ENCODE peak calls at places on chromosomes 11 and 22, in six cellular contexts. Q, S, N, K, G and C are unnamed samples.

GRCh38 chr22:49509016-49509415 is 318.7 kb downstream of the BRD1 start:
- DNase-seq in Q (no peak), S (no peak), N (no peak), K (no peak), G (no peak), C (no peak)

GRCh38 chr11:73468590-73469161 is 92.5 kb downstream of the RELT start:
- DNase-seq in Q (no peak), S (no peak), N (no peak), K (no peak), G (no peak), C (no peak)

GRCh38 chr11:124758355-124759267 is 3.5 kb downstream of the ESAM start:
- DNase-seq in Q (peak; percentile 41), S (peak; percentile 78), N (no peak), K (peak; percentile 90), G (peak; percentile 61), C (peak; percentile 84)

GRCh38 chr11:2770556-2771301 is 70.9 kb upstream of the KCNQ1OT1 start:
- DNase-seq in Q (no peak), S (no peak), N (no peak), K (peak; percentile 39), G (no peak), C (no peak)

GRCh38 chr11:74354036-74354435 is 42.6 kb upstream of the P4HA3 start:
- DNase-seq in Q (no peak), S (no peak), N (no peak), K (no peak), G (no peak), C (no peak)

GRCh38 chr11:7511405-7511804 is 2.4 kb upstream of the PPFIBP2 start:
- DNase-seq in Q (no peak), S (peak; percentile 75), N (no peak), K (no peak), G (no peak), C (no peak)

GRCh38 chr22:25334091-25334490 is 114.7 kb downstream of the CRYBB2 start:
- DNase-seq in Q (no peak), S (peak; percentile 62), N (peak; percentile 0), K (peak; percentile 73), G (peak; percentile 4), C (peak; percentile 55)

GRCh38 chr22:26848244-26848920 is 191.0 kb downstream of the MIAT start:
- DNase-seq in Q (no peak), S (peak; percentile 60), N (no peak), K (no peak), G (no peak), C (no peak)

GRCh38 chr11:33539659-33540249 is 160.9 kb downstream of the C11orf91 start:
- DNase-seq in Q (no peak), S (no peak), N (no peak), K (no peak), G (no peak), C (no peak)

GRCh38 chr11:130106381-130106780 is 36.7 kb downstream of the APLP2 start:
- DNase-seq in Q (no peak), S (no peak), N (no peak), K (no peak), G (no peak), C (no peak)

GRCh38 chr22:49691256-49691655 is 136.4 kb downstream of the BRD1 start:
- DNase-seq in Q (no peak), S (no peak), N (no peak), K (no peak), G (no peak), C (no peak)

GRCh38 chr22:46828323-46829139 is 66.1 kb downstream of the TBC1D22A start:
- DNase-seq in Q (no peak), S (no peak), N (no peak), K (no peak), G (no peak), C (no peak)

GRCh38 chr11:4580124-4580523 is 1.4 kb upstream of the OR52I2 start:
- DNase-seq in Q (no peak), S (no peak), N (no peak), K (no peak), G (no peak), C (no peak)

GRCh38 chr11:85815186-85815911 is 4.4 kb upstream of the SYTL2 start:
- DNase-seq in Q (no peak), S (no peak), N (no peak), K (no peak), G (peak; percentile 90), C (no peak)

GRCh38 chr11:47264119-47264915 is 5.6 kb upstream of the MADD start:
- DNase-seq in Q (no peak), S (no peak), N (no peak), K (no peak), G (no peak), C (no peak)

GRCh38 chr11:63906585-63906984 is 10.4 kb downstream of the RCOR2 start:
- DNase-seq in Q (no peak), S (no peak), N (no peak), K (peak; percentile 68), G (no peak), C (peak; percentile 25)

GRCh38 chr11:75246006-75246672 is 5.6 kb downstream of the TPBGL start:
- DNase-seq in Q (no peak), S (no peak), N (no peak), K (no peak), G (no peak), C (peak; percentile 2)

GRCh38 chr11:6635082-6635932 is 16.1 kb upstream of the TPP1 start:
- DNase-seq in Q (no peak), S (peak; percentile 81), N (no peak), K (no peak), G (peak; percentile 82), C (no peak)

GRCh38 chr11:84255483-84255882 is 969.3 kb upstream of the CCDC90B start:
- DNase-seq in Q (no peak), S (no peak), N (no peak), K (no peak), G (no peak), C (no peak)

GRCh38 chr11:75339685-75340409 is 11.6 kb downstream of the ARRB1 start:
- DNase-seq in Q (no peak), S (no peak), N (peak; percentile 43), K (peak; percentile 51), G (no peak), C (peak; percentile 94)

GRCh38 chr11:60887531-60887930 is 18.9 kb downstream of the PRPF19 start:
- DNase-seq in Q (no peak), S (no peak), N (no peak), K (peak; percentile 68), G (peak; percentile 58), C (peak; percentile 51)

GRCh38 chr11:121575250-121575962 is 122.6 kb upstream of the SORL1-AS1 start:
- DNase-seq in Q (no peak), S (peak; percentile 75), N (peak; percentile 74), K (no peak), G (peak; percentile 89), C (no peak)

GRCh38 chr11:126403039-126403438 is 47.6 kb downstream of the ST3GAL4 start:
- DNase-seq in Q (no peak), S (no peak), N (no peak), K (no peak), G (no peak), C (no peak)
- H3K4me3 ChIP-seq in Q (no peak overlapping the region), S (no peak overlapping the region), N (no peak overlapping the region), K (no peak overlapping the region), G (no peak overlapping the region), C (no peak overlapping the region)

GRCh38 chr22:33464698-33465097 is 406.5 kb upstream of the SYN3 start:
- DNase-seq in Q (no peak), S (no peak), N (no peak), K (no peak), G (no peak), C (no peak)

GRCh38 chr22:33467067-33467466 is 408.9 kb upstream of the SYN3 start:
- DNase-seq in Q (no peak), S (no peak), N (no peak), K (no peak), G (no peak), C (no peak)

GRCh38 chr22:33465554-33465953 is 407.4 kb upstream of the SYN3 start:
- DNase-seq in Q (no peak), S (no peak), N (no peak), K (no peak), G (no peak), C (no peak)

GRCh38 chr22:33470456-33470855 is 412.3 kb upstream of the SYN3 start:
- DNase-seq in Q (no peak), S (no peak), N (peak; percentile 52), K (no peak), G (no peak), C (no peak)

DNA sequence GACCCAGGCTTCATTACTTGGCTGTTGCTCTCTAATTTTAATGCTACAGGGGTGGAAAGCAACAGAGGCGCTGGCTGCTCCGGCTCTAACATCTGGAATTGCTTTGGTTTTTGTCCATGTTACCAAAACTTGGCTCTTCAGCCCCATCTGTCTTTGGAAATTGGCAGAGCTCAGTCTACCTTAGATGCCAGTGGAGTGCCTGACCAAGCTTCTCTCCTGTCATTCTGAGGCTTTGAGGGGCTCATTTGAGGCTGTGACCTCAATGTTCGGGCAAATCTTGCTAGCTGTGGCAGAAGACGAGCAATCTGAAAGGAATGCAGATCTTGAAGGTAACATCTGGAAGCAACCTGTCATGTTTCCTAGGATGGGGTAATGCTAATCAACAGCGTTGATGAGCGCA is 409.5 kb upstream of the SYN3 start:
- DNase-seq in Q (no peak), S (no peak), N (no peak), K (no peak), G (no peak), C (no peak)
- H3K4me1 ChIP-seq in Q (no peaks in the 10 kb centered on the region), S (peaks cover 17% of the 10 kb centered on the region), N (peaks cover 25% of the 10 kb centered on the region), K (no peaks in the 10 kb centered on the region), G (no peaks in the 10 kb centered on the region), C (no peaks in the 10 kb centered on the region)

GRCh38 chr11:67308031-67308866 is 4.9 kb downstream of the SSH3 start:
- DNase-seq in Q (no peak), S (no peak), N (no peak), K (no peak), G (no peak), C (no peak)
- H3K9me3 ChIP-seq in Q (no peaks in the 10 kb centered on the region), S (no peaks in the 10 kb centered on the region), N (no peaks in the 10 kb centered on the region), K (no peaks in the 10 kb centered on the region), G (no peaks in the 10 kb centered on the region), C (no peaks in the 10 kb centered on the region)

DNA sequence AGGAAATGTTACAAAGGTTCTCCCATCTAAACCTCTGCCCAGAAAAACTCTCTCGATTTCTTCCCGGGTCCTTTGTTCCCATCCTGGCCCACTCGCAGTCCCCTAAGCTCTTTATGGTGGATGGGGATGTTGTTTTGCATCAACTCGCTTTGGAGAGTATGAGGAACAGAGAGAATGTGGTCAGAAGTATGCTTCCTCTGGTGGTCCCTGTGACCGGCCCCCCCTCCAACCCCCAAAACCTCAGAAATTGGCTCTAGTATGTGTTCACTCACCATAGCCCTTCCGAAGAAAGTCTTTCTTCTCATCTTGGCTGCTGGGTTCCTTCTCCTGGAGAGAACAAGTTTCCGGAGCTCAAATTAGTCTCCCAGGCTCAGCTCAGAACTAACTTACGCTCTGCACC is 54.4 kb downstream of the GRAMD1B start:
- DNase-seq in Q (no peak), S (no peak), N (no peak), K (no peak), G (no peak), C (no peak)
- H3K4me3 ChIP-seq in Q (no peak overlapping the region), S (no peak overlapping the region), N (no peak overlapping the region), K (no peak overlapping the region), G (no peak overlapping the region), C (no peak overlapping the region)

GRCh38 chr11:20639688-20640087 is 29.7 kb upstream of the NELL1 start:
- DNase-seq in Q (no peak), S (no peak), N (no peak), K (no peak), G (no peak), C (no peak)
- H3K4me1 ChIP-seq in Q (no peaks in the 10 kb centered on the region), S (no peaks in the 10 kb centered on the region), N (no peaks in the 10 kb centered on the region), K (no peaks in the 10 kb centered on the region), G (no peaks in the 10 kb centered on the region), C (no peaks in the 10 kb centered on the region)